ENCODE peak calls at places on chromosomes 4 and X, in nine cellular contexts. V, X, Q, H, O, T, P, L and Z are unnamed samples.
A peak's percentile ranks its signal among the peaks of the same experiment; 100 is the strongest.

GRCh38 chrX:31269914-31270313 is 198.1 kb upstream of the FTHL17 start:
- DNase-seq in L (no peak), Q (no peak), O (no peak), H (no peak), T (no peak), V (no peak), X (no peak), P (no peak), Z (no peak)

GRCh38 chrX:136041254-136041812 is 56.1 kb downstream of the SLC9A6 start:
- DNase-seq in T (no peak), V (no peak), X (no peak), Q (no peak), P (no peak), L (no peak), H (no peak), O (no peak), Z (no peak)

GRCh38 chrX:118802857-118803256 is 20.8 kb upstream of the ZCCHC12 start:
- DNase-seq in P (no peak), O (no peak), H (peak; percentile 58), L (no peak), T (peak; percentile 69), Q (no peak), X (no peak), V (no peak), Z (peak; percentile 42)

GRCh38 chr4:71713611-71714203 is 70.2 kb downstream of the GC start:
- DNase-seq in O (peak; percentile 18), H (peak; percentile 69), V (peak; percentile 14), Q (no peak), P (no peak), L (peak; percentile 54), T (peak; percentile 65), X (no peak), Z (peak; percentile 40)

GRCh38 chr4:181821039-181822004 is 421.9 kb upstream of the TENM3 start:
- DNase-seq in T (peak; percentile 61), Q (no peak), P (no peak), H (peak; percentile 57), L (no peak), V (no peak), O (no peak), X (no peak), Z (peak; percentile 69)

GRCh38 chr4:153248641-153249198 is 44.5 kb downstream of the TRIM2 start:
- DNase-seq in H (no peak), X (no peak), Q (no peak), O (peak; percentile 42), L (no peak), T (no peak), P (no peak), V (peak; percentile 28), Z (peak; percentile 30)

GRCh38 chr4:61204353-61204752 is 4.2 kb downstream of the ADGRL3 start:
- DNase-seq in H (no peak), L (no peak), T (peak; percentile 63), V (peak; percentile 0), O (no peak), P (no peak), X (no peak), Q (no peak), Z (peak; percentile 0)

GRCh38 chr4:1521821-1522361 is 115.6 kb upstream of the NKX1-1 start:
- DNase-seq in T (no peak), X (no peak), H (no peak), L (no peak), Q (no peak), O (no peak), P (no peak), V (no peak), Z (no peak)

GRCh38 chr4:17163156-17163555 is 264.7 kb upstream of the LDB2 start:
- DNase-seq in H (no peak), V (no peak), X (no peak), T (no peak), O (no peak), Q (no peak), L (no peak), P (no peak), Z (peak; percentile 27)

GRCh38 chr4:89196056-89196674 is 84.8 kb downstream of the TIGD2 start:
- DNase-seq in V (peak; percentile 2), Q (no peak), P (no peak), X (no peak), L (peak; percentile 24), T (no peak), H (no peak), O (no peak), Z (no peak)

GRCh38 chrX:12814434-12814833 is 23.2 kb downstream of the PRPS2 start:
- DNase-seq in L (peak; percentile 54), Q (no peak), P (no peak), H (peak; percentile 59), O (no peak), V (peak; percentile 25), X (peak; percentile 34), T (peak; percentile 65), Z (peak; percentile 49)

GRCh38 chr4:41763741-41764140 is 15.2 kb upstream of the PHOX2B start:
- DNase-seq in Q (no peak), H (no peak), O (no peak), V (no peak), P (no peak), X (no peak), T (no peak), L (no peak), Z (peak; percentile 14)

GRCh38 chr4:83961575-83961974 is 425.7 kb downstream of the GPAT3 start:
- DNase-seq in T (peak; percentile 20), P (no peak), L (peak; percentile 41), O (no peak), H (peak; percentile 21), Q (no peak), X (no peak), V (peak; percentile 2), Z (peak; percentile 42)

GRCh38 chr4:136078971-136079370 is 1453.3 kb downstream of the PCDH18 start:
- DNase-seq in P (no peak), V (no peak), L (no peak), H (peak; percentile 3), T (peak; percentile 78), X (no peak), O (no peak), Q (no peak), Z (peak; percentile 8)

GRCh38 chr4:37798616-37799015 is 27.9 kb upstream of the PGM2 start:
- DNase-seq in Q (no peak), T (no peak), V (no peak), P (no peak), L (no peak), O (no peak), H (no peak), X (no peak), Z (no peak)

GRCh38 chr4:109887071-109887470 is 25.6 kb upstream of the EGF start:
- DNase-seq in L (no peak), V (no peak), P (no peak), X (no peak), O (no peak), H (no peak), Q (no peak), T (no peak), Z (no peak)

GRCh38 chr4:41976775-41977516 is 4.6 kb upstream of the DCAF4L1 start:
- DNase-seq in O (no peak), P (no peak), L (no peak), T (no peak), X (no peak), Q (no peak), V (no peak), H (no peak), Z (no peak)

GRCh38 chrX:111372065-111372464 is 39.9 kb downstream of the DCX start:
- DNase-seq in T (no peak), V (no peak), Q (no peak), O (peak; percentile 65), P (no peak), X (no peak), L (no peak), H (no peak), Z (no peak)

GRCh38 chr4:78652282-78652876 is 100.8 kb downstream of the ANXA3 start:
- DNase-seq in X (no peak), T (no peak), H (peak; percentile 57), Q (peak; percentile 66), V (no peak), P (no peak), O (no peak), L (no peak), Z (peak; percentile 60)

GRCh38 chrX:97131886-97132285 is 248.2 kb downstream of the RPA4 start:
- DNase-seq in T (no peak), X (no peak), O (no peak), Q (no peak), H (no peak), L (no peak), V (no peak), P (no peak), Z (no peak)

GRCh38 chr4:43374352-43374751 is 481.8 kb downstream of the GRXCR1 start:
- DNase-seq in X (no peak), T (peak; percentile 36), P (no peak), H (no peak), V (no peak), L (no peak), O (no peak), Q (no peak), Z (no peak)

GRCh38 chr4:22099896-22100295 is 151.3 kb upstream of the KCNIP4 start:
- DNase-seq in L (peak; percentile 12), V (peak; percentile 1), Q (no peak), O (no peak), P (no peak), X (no peak), T (peak; percentile 8), H (peak; percentile 28), Z (peak; percentile 10)

GRCh38 chr4:67151376-67152343 is 393.6 kb downstream of the CENPC start:
- DNase-seq in P (no peak), L (no peak), T (no peak), Q (no peak), H (no peak), V (no peak), X (no peak), O (no peak), Z (no peak)

GRCh38 chr4:107619065-107619464 is 101.0 kb downstream of the PAPSS1 start:
- DNase-seq in O (no peak), P (no peak), L (no peak), Q (no peak), X (no peak), T (peak; percentile 90), H (peak; percentile 65), V (no peak), Z (peak; percentile 91)

GRCh38 chr4:186557486-186557885 is 2.1 kb upstream of the MTNR1A start:
- DNase-seq in H (peak; percentile 72), L (peak; percentile 47), V (no peak), Q (no peak), O (no peak), T (peak; percentile 45), X (no peak), P (no peak), Z (peak; percentile 71)

GRCh38 chr4:40323866-40324265 is 11.3 kb upstream of the CHRNA9 start:
- DNase-seq in P (no peak), T (no peak), Q (no peak), O (no peak), V (no peak), X (no peak), L (no peak), H (peak; percentile 24), Z (peak; percentile 57)

GRCh38 chr4:33411182-33411581 is 2691.0 kb downstream of the PCDH7 start:
- DNase-seq in O (no peak), L (no peak), V (no peak), Q (no peak), T (peak; percentile 9), H (peak; percentile 69), X (no peak), P (no peak), Z (peak; percentile 61)

GRCh38 chr4:89158884-89159503 is 47.7 kb downstream of the TIGD2 start:
- DNase-seq in O (peak; percentile 22), P (no peak), Q (no peak), T (peak; percentile 45), L (peak; percentile 65), X (no peak), H (peak; percentile 64), V (peak; percentile 54), Z (peak; percentile 38)

GRCh38 chr4:25439913-25440477 is 62.9 kb downstream of the ANAPC4 start:
- DNase-seq in L (peak; percentile 71), H (peak; percentile 75), T (peak; percentile 74), O (peak; percentile 33), X (peak; percentile 27), Q (peak; percentile 71), V (peak; percentile 57), P (peak; percentile 4), Z (peak; percentile 59)

GRCh38 chr4:162497564-162498167 is 333.9 kb upstream of the FSTL5 start:
- DNase-seq in H (peak; percentile 51), O (peak; percentile 15), L (peak; percentile 44), V (peak; percentile 31), T (peak; percentile 45), X (no peak), P (no peak), Q (no peak), Z (peak; percentile 16)

GRCh38 chrX:6693051-6693450 is 158.1 kb upstream of the VCX3A start:
- DNase-seq in Q (no peak), H (no peak), T (no peak), V (no peak), X (no peak), P (no peak), O (no peak), L (no peak), Z (no peak)